ENCODE peak calls at places on chromosome 10, in four cellular contexts. X is IMR-90, J is H1, D is mesendoderm. T is an unnamed sample.

GRCh38 chr10:104333037-104333727 is 5.1 kb downstream of the ITPRIP start:
- DNase-seq in X (no peak), J (no peak), D (peak; percentile 76), T (no peak)

GRCh38 chr10:35910234-35910633 is 268.1 kb upstream of the FZD8 start:
- DNase-seq in X (peak; percentile 97), J (no peak), D (peak; percentile 32), T (no peak)

GRCh38 chr10:23341004-23341403 is 3.6 kb downstream of the C10orf67 start:
- DNase-seq in X (peak; percentile 30), J (no peak), D (no peak), T (no peak)

GRCh38 chr10:49613160-49613881 is 516 bp upstream of the CHAT start:
- DNase-seq in X (no peak), J (peak; percentile 50), D (no peak), T (peak; percentile 46)

GRCh38 chr10:77164616-77165311 is 472.8 kb downstream of the KCNMA1 start:
- DNase-seq in X (peak; percentile 73), J (no peak), D (no peak), T (no peak)

GRCh38 chr10:28503114-28503513 is 29.8 kb upstream of the WAC start:
- DNase-seq in X (no peak), J (no peak), D (no peak), T (no peak)

GRCh38 chr10:83075395-83076072 is 1063.8 kb upstream of the GHITM start:
- DNase-seq in X (no peak), J (no peak), D (no peak), T (no peak)

GRCh38 chr10:117662790-117663540 is 120.4 kb downstream of the EMX2 start:
- DNase-seq in X (no peak), J (peak; percentile 26), D (no peak), T (no peak)

GRCh38 chr10:7192831-7193348 is 217.9 kb downstream of the SFMBT2 start:
- DNase-seq in X (no peak), J (no peak), D (no peak), T (no peak)

GRCh38 chr10:47137311-47137851 is 162.6 kb upstream of the GDF10 start:
- DNase-seq in X (peak; percentile 96), J (no peak), D (no peak), T (no peak)

GRCh38 chr10:99660662-99661369 is 1.5 kb downstream of the ENTPD7 start:
- DNase-seq in X (peak; percentile 14), J (no peak), D (peak; percentile 10), T (no peak)

GRCh38 chr10:105726149-105726548 is 1085.1 kb downstream of the SORCS3 start:
- DNase-seq in X (no peak), J (no peak), D (no peak), T (no peak)

GRCh38 chr10:14060320-14061070 is 270.2 kb downstream of the FRMD4A start:
- DNase-seq in X (no peak), J (no peak), D (no peak), T (no peak)

GRCh38 chr10:66805610-66806009 is 120.2 kb upstream of the LRRTM3 start:
- DNase-seq in X (no peak), J (no peak), D (no peak), T (no peak)

GRCh38 chr10:113135025-113135424 is 185.0 kb downstream of the TCF7L2 start:
- DNase-seq in X (no peak), J (peak; percentile 62), D (no peak), T (peak; percentile 61)

GRCh38 chr10:62585211-62585758 is 211.1 kb downstream of the ZNF365 start:
- DNase-seq in X (peak; percentile 3), J (no peak), D (no peak), T (no peak)
- H3K56ac ChIP-seq in X (no peak overlapping the region), J (no peak overlapping the region), D (no peak overlapping the region), T (no peak overlapping the region)

GRCh38 chr10:63576501-63576900 is 55.3 kb downstream of the REEP3 start:
- DNase-seq in X (no peak), J (no peak), D (no peak), T (no peak)
- H3K27ac ChIP-seq in X (no peak overlapping the region), J (no peak overlapping the region), D (no peak overlapping the region), T (no peak overlapping the region)

DNA sequence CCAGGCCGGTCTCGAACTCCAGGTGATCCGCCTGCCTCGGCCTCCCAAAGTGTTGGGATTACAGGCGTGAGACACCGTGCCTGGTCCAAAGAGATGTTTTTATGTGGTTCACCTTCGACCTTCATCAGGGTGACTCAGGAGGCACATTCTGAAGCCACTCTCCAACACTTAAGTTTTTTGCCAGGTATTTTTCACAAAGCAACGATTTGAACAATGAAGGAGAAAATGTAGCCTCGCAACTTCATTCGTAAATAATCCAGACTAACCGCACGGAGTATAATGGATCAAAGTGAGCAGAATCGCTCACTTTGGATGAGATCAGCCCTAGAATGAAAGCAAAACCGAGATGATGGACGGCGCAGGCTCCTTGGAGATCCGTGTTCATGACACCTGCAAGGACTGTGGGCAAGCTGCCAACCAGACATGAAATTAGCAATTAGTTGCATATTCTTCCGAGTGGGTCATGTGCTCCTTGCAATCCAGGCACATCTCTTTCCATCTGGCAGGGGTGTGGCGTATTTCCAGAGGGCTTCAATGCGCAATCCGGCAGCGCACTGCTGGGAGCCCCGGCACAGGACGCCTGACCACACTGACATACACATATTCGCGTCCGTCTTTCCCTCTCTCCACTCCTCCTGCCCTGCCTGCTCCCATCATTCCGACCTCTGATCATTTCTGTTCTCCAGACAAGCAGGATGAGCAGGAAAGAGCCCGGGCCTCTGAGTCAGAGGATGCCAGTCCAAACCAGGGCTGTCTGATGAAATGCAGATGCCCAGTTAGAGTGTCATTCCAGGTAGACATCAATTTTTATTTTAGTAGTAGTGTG is 148.4 kb downstream of the KLF6 start:
- DNase-seq in X (no peak), J (no peak), D (no peak), T (no peak)
- H2BK120ac ChIP-seq in X (no peak overlapping the region), J (no peak overlapping the region), D (no peak overlapping the region), T (no peak overlapping the region)

GRCh38 chr10:121043124-121043849 is 192.1 kb downstream of the WDR11 start:
- DNase-seq in X (no peak), J (no peak), D (no peak), T (no peak)
- H3K56ac ChIP-seq in X (no peak overlapping the region), J (no peak overlapping the region), D (no peak overlapping the region), T (no peak overlapping the region)

DNA sequence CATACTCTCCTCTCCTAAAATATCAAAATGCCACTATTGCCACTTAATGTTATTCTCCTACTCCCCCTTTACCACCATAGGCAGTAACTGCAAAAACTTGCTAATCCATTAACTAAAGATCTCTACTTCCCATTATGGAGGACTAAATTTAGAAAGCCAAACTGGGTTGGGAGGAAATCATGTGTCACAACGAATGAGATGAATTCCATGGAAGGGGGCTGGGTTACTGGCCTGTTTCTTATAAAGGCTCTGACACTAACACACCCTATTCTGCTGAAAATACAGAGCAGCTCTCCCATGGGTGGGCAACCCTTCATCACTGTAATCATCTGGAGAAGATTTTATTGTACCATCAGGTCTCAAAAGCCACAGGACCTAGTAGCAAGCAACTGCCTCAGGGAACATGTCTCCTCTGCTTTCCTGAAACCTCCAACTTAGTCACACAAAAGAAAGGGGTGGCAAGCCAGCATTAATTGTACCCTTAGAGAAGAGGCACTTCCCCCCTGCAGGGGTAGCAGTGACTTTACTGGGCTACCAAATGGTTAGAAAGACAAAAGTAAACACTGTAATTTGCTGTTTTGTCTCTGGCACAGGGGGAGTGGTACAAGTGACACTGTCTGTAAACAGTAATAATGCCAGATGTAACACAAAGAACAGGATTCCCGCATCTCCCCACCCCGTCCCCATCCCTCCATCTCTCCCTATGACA is 81.7 kb downstream of the ARMH3 start:
- DNase-seq in X (no peak), J (no peak), D (no peak), T (no peak)
- H3K27ac ChIP-seq in X (no peak overlapping the region), J (no peak overlapping the region), D (no peak overlapping the region), T (no peak overlapping the region)

DNA sequence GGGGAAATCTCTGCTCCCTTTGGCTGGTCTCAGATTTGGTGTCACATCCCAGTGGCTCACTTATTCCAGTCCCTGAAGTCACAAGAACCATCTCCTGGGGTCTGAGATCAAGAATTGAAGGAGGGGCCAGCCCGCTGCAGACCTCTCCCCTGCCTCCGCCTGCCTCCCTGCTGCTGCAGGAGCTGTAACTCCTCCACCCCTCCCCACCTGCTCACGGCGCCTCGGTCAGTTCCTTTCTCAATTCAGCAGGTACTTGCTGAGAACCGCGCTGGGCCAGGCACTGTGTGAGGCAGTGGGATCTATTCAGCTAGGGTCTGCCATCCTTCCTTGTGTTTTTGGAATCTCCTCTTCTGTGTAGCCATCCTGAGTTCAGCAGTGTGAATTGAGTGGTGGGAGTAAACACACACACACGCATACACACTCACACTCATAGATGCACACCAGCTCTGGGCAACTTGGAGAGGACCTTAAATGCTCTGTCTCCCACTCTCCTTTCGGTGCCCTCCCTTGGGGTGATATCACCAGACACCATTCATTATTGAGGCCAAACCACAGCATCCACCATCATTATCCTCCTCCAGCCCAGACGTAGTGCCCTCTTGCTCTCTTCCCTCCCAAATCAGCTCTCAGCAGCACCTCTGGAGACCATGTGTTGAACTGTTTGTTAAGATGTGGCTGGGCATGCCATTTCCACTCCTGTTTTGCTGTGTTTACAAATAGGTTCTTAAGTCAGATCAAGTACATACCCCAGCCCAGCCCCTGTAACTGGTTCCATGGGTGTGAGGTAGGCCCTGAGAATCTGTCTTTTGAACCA is 22.0 kb upstream of the ANKRD2 start:
- DNase-seq in X (no peak), J (no peak), D (peak; percentile 58), T (peak; percentile 76)
- H2BK120ac ChIP-seq in X (peak overlapping the region; percentile 49), J (peak overlapping the region; percentile 21), D (no peak overlapping the region), T (no peak overlapping the region)

DNA sequence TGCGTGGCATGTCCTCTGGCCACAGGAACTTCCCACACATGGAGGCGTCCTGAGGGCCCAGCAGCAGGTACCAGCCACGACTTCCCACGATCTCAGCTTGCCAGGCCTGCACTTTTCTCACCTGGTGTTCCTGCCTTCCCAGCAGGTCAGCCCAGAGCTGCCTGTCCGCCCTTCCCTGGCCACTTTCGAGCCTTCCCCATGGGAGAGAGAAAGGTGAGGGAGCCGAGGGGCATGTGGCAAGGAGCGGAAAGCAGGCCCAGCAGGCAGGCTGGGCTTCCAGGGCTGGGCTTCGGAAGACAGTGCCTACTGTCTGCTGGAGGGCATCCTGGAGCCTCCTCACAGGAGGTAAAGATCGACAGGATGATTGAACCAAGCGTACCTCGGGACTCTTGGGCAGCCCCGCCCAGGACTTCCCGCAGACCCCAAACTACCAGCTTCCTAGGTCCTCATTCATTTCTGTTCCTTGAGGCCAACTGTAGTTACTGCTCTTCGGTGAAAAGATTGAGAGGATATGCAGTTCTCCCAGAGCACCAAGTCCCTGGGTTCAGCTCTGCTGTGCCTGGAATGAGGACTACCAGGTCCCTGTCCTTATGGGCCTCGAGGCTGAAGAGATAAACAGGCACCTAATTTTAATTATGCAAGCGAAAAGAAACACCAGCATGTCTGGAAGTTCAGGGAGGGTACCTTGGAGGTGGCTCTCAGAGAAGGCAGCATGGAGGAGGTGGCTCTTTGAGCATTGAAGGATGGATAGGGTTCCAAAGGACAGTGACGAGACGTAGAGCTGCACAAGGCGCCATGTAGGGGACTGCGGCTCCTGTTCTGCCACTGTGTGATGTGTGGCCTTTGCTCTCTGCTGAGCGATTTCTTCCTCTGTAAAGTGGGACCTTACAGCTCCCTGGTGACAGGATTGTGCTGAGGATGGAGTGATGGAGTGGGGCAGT is 87.8 kb downstream of the ZMIZ1 start:
- DNase-seq in X (no peak), J (no peak), D (peak; percentile 54), T (no peak)
- H3K56ac ChIP-seq in X (peak overlapping the region; percentile 80), J (no peak overlapping the region), D (peak overlapping the region; percentile 85), T (no peak overlapping the region)

T was measured in H9.